ENCODE peak calls at places on chromosomes 7 and 10, in nine cellular contexts. X is GM23248, P is MM.1S, B is hepatocyte, O is neural progenitor cell, K is SK-N-SH, A is HCT116, Z is OCI-LY7, S is PC-3. D is an unnamed sample.

GRCh38 chr10:96395931-96396877 is 37.4 kb upstream of the OPALIN start:
- DNase-seq in Z (peak; percentile 68), S (peak; percentile 62), A (peak; percentile 21), O (peak; percentile 79), K (peak; percentile 87), B (peak; percentile 87), X (peak; percentile 85), P (peak; percentile 66), D (peak; percentile 91)

GRCh38 chr10:61899997-61900828 is 1.3 kb upstream of the ARID5B start:
- DNase-seq in S (peak; percentile 99), A (no peak), P (peak; percentile 86), Z (peak; percentile 92), B (peak; percentile 66), O (peak; percentile 57), K (peak; percentile 72), X (peak; percentile 87), D (peak; percentile 45)

GRCh38 chr7:103862302-103863035 is 127.0 kb downstream of the RELN start:
- DNase-seq in K (no peak), A (no peak), Z (no peak), P (no peak), X (no peak), B (no peak), O (no peak), S (no peak), D (no peak)

GRCh38 chr7:66054063-66054462 is 21.6 kb upstream of the ASL start:
- DNase-seq in O (no peak), S (no peak), X (no peak), K (no peak), Z (no peak), B (no peak), A (no peak), P (no peak), D (no peak)

GRCh38 chr7:108460964-108461363 is 4.7 kb upstream of the NRCAM start:
- DNase-seq in X (no peak), Z (no peak), K (no peak), P (no peak), S (no peak), A (no peak), B (no peak), O (no peak), D (no peak)

GRCh38 chr10:35217458-35217857 is 90.8 kb downstream of the CREM start:
- DNase-seq in B (no peak), Z (no peak), S (no peak), A (no peak), K (no peak), O (no peak), X (no peak), P (no peak), D (no peak)

GRCh38 chr7:94054130-94054529 is 50.0 kb upstream of the BET1 start:
- DNase-seq in P (no peak), X (no peak), K (no peak), A (no peak), B (no peak), Z (peak; percentile 72), S (no peak), O (no peak), D (no peak)

GRCh38 chr10:119378737-119379067 is 163.8 kb downstream of the RGS10 start:
- DNase-seq in P (no peak), A (no peak), S (no peak), Z (no peak), K (no peak), O (no peak), X (no peak), B (no peak), D (no peak)

GRCh38 chr7:151699147-151699546 is 177.8 kb downstream of the PRKAG2 start:
- DNase-seq in A (no peak), P (no peak), K (no peak), Z (no peak), S (no peak), X (peak; percentile 92), O (no peak), B (no peak), D (no peak)

GRCh38 chr10:68082815-68083395 is 7.8 kb upstream of the HERC4 start:
- DNase-seq in B (no peak), Z (no peak), S (peak; percentile 89), P (no peak), X (peak; percentile 72), A (no peak), K (peak; percentile 32), O (no peak), D (peak; percentile 15)

GRCh38 chr7:137981175-137981574 is 20.7 kb downstream of the CREB3L2 start:
- DNase-seq in Z (no peak), P (no peak), B (no peak), S (peak; percentile 39), X (peak; percentile 54), K (no peak), O (no peak), A (no peak), D (no peak)

GRCh38 chr7:47338031-47338430 is 243.9 kb downstream of the TNS3 start:
- DNase-seq in K (no peak), S (no peak), Z (no peak), P (no peak), A (no peak), O (no peak), X (peak; percentile 46), B (no peak), D (no peak)

GRCh38 chr10:96344178-96344577 is 14.6 kb downstream of the OPALIN start:
- DNase-seq in A (no peak), X (no peak), B (no peak), S (no peak), P (no peak), K (no peak), Z (peak; percentile 36), O (no peak), D (no peak)

GRCh38 chr7:100865372-100865911 is 1.7 kb upstream of the TRIP6 start:
- DNase-seq in X (peak; percentile 39), S (peak; percentile 95), B (no peak), O (no peak), K (peak; percentile 39), P (no peak), Z (no peak), A (peak; percentile 68), D (peak; percentile 58)

GRCh38 chr10:4767033-4767814 is 58.8 kb upstream of the AKR1E2 start:
- DNase-seq in X (peak; percentile 73), A (peak; percentile 38), K (peak; percentile 31), O (peak; percentile 42), P (no peak), Z (peak; percentile 5), S (peak; percentile 52), B (peak; percentile 50), D (peak; percentile 30)

DNA sequence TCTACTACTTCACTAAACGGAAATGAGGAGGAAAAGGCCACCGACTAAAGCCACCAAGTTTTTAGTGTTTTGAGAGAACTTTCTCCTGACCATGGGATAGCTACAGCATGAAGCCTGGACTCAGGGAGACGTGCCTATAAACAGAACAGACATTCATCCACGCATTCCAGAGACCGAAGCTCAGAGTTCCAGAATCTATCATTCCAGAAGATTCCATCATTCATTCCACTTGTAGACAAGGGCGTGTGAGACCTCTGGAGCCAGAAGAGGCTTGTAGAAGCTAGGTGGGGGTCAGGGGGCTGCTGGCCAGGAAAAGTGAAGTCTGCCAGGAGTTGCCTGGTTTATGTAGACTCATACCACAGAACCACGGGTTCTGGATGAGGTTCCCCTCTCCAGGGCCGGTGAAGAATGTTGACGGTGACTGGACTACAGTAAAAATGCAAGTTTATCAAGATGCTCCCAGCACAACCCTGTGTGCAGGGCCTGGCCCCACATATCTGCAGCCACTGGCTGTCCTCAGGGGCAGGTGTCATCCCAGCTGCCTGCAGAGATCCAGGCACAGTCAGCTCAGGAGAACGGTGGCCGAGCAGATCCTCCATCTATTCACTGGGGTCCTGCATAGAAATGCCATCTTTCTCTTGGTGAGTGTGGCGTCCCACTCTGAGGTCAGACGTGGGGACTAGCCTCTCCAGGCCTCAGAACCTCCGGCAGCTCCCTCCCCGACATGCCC is 215.7 kb downstream of the USP6NL start:
- DNase-seq in O (no peak), B (no peak), Z (no peak), S (no peak), A (no peak), P (no peak), K (no peak), X (no peak), D (no peak)
- TF ChIP-seq EZH2phosphoT487 in O (no peak), B (no peak), Z (no peak), S (no peak), A (no peak), P (no peak), K (no peak), X (no peak), D (no peak)

DNA sequence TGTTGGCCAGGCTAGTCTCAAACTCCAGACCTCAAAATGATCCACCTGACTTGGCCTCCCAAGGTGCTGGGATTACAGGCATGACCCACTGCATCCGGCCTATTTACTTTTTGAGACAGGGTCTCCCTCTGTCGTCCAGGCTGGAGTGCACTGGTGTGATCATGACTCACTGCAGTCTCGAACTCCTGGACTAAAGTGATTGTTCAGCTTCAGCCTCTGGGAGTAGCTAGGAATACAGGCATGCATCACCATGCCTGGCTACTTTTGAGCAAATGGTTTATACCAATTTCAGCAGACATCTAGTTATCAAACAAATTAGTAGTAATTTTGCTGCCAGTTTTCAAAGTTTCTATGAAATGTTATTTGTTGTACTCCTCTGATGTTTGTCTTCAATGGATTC is 2.2 kb upstream of the WAC start:
- DNase-seq in Z (no peak), K (no peak), B (no peak), A (no peak), O (no peak), S (no peak), P (no peak), X (peak; percentile 53), D (no peak)
- TF ChIP-seq EZH2phosphoT487 in Z (no peak), K (no peak), B (no peak), A (no peak), O (no peak), S (no peak), P (no peak), X (no peak), D (no peak)

GRCh38 chr10:74179124-74179710 is 28.2 kb downstream of the ADK start:
- DNase-seq in Z (no peak), X (peak; percentile 30), K (no peak), S (peak; percentile 75), B (no peak), A (no peak), O (no peak), P (no peak), D (no peak)

GRCh38 chr10:74175510-74176379 is 24.7 kb downstream of the ADK start:
- DNase-seq in P (peak; percentile 28), S (no peak), X (no peak), Z (no peak), K (no peak), A (no peak), B (peak; percentile 46), O (no peak), D (no peak)

GRCh38 chr10:74178042-74178791 is 27.2 kb downstream of the ADK start:
- DNase-seq in A (no peak), S (peak; percentile 46), Z (no peak), K (no peak), O (no peak), P (no peak), B (no peak), X (peak; percentile 4), D (no peak)

GRCh38 chr10:74176380-74177139 is 25.5 kb downstream of the ADK start:
- DNase-seq in A (peak; percentile 85), B (peak; percentile 94), P (peak; percentile 95), S (peak; percentile 100), O (peak; percentile 94), X (peak; percentile 99), K (peak; percentile 96), Z (peak; percentile 91), D (peak; percentile 98)

GRCh38 chr10:74177140-74177677 is 26.2 kb downstream of the ADK start:
- DNase-seq in B (peak; percentile 78), X (peak; percentile 86), O (no peak), A (no peak), K (no peak), S (peak; percentile 98), Z (peak; percentile 43), P (no peak), D (peak; percentile 27)
- TF ChIP-seq EZH2phosphoT487 in B (no peak), X (no peak), O (no peak), A (no peak), K (no peak), S (no peak), Z (no peak), P (no peak), D (no peak)

GRCh38 chr7:1723254-1723653 is 53.2 kb downstream of the ELFN1 start:
- DNase-seq in Z (no peak), O (no peak), B (no peak), K (no peak), A (no peak), S (no peak), P (no peak), X (no peak), D (no peak)
- TF ChIP-seq EZH2phosphoT487 in Z (no peak), O (no peak), B (no peak), K (no peak), A (no peak), S (no peak), P (no peak), X (no peak), D (no peak)

D was measured in GM23338.